ENCODE peak calls at places on chromosome 11, in nine cellular contexts. H is testis, Z is prostate gland, T is tibial nerve, Q is body of pancreas, I is stomach, N is esophagus squamous epithelium, P is transverse colon, K is A549. W is an unnamed sample.
A peak's percentile ranks its signal among the peaks of the same experiment; 100 is the strongest.

GRCh38 chr11:118643142-118643994 is 36.0 kb downstream of the PHLDB1 start:
- DNase-seq in H (no peak), Z (no peak), T (no peak), Q (peak; percentile 73), I (no peak), N (no peak), P (no peak), K (no peak), W (no peak)

GRCh38 chr11:9736365-9736764 is 72.5 kb downstream of the SWAP70 start:
- DNase-seq in H (no peak), Z (no peak), T (no peak), Q (no peak), I (no peak), N (no peak), P (no peak), K (peak; percentile 25), W (no peak)

GRCh38 chr11:43789700-43790443 is 90.8 kb upstream of the ALKBH3 start:
- DNase-seq in H (no peak), Z (no peak), T (no peak), Q (no peak), I (no peak), N (no peak), P (no peak), K (peak; percentile 16), W (no peak)

GRCh38 chr11:8011981-8012444 is 24.9 kb downstream of the EIF3F start:
- DNase-seq in H (no peak), Z (no peak), T (no peak), Q (no peak), I (no peak), N (no peak), P (no peak), K (no peak), W (peak; percentile 87)

GRCh38 chr11:33706546-33706945 is 5.9 kb upstream of the C11orf91 start:
- DNase-seq in H (no peak), Z (no peak), T (no peak), Q (no peak), I (no peak), N (no peak), P (no peak), K (no peak), W (no peak)

GRCh38 chr11:28343304-28344233 is 235.4 kb downstream of the METTL15 start:
- DNase-seq in H (no peak), Z (no peak), T (no peak), Q (no peak), I (peak; percentile 27), N (no peak), P (no peak), K (peak; percentile 85), W (no peak)

GRCh38 chr11:33978376-33978775 is 73.2 kb upstream of the CAPRIN1 start:
- DNase-seq in H (no peak), Z (no peak), T (no peak), Q (no peak), I (no peak), N (no peak), P (no peak), K (no peak), W (no peak)

GRCh38 chr11:8006349-8006977 is 19.3 kb downstream of the EIF3F start:
- DNase-seq in H (peak; percentile 80), Z (peak; percentile 28), T (no peak), Q (peak; percentile 74), I (peak; percentile 46), N (no peak), P (peak; percentile 54), K (peak; percentile 66), W (peak; percentile 82)

GRCh38 chr11:63668396-63668795 is 2.8 kb downstream of the ATL3 start:
- DNase-seq in H (no peak), Z (no peak), T (no peak), Q (no peak), I (no peak), N (no peak), P (no peak), K (no peak), W (no peak)

GRCh38 chr11:117814766-117815261 is 9.7 kb downstream of the FXYD2 start:
- DNase-seq in H (peak; percentile 79), Z (peak; percentile 46), T (peak; percentile 47), Q (peak; percentile 86), I (peak; percentile 81), N (no peak), P (peak; percentile 94), K (peak; percentile 69), W (peak; percentile 96)

GRCh38 chr11:13338437-13339069 is 61.0 kb downstream of the BMAL1 start:
- DNase-seq in H (no peak), Z (no peak), T (no peak), Q (no peak), I (no peak), N (no peak), P (no peak), K (peak; percentile 89), W (no peak)

GRCh38 chr11:13335319-13335718 is 57.7 kb downstream of the BMAL1 start:
- DNase-seq in H (peak; percentile 77), Z (peak; percentile 27), T (peak; percentile 63), Q (peak; percentile 69), I (peak; percentile 71), N (no peak), P (peak; percentile 68), K (peak; percentile 76), W (no peak)

GRCh38 chr11:13336246-13336873 is 58.8 kb downstream of the BMAL1 start:
- DNase-seq in H (peak; percentile 34), Z (no peak), T (no peak), Q (no peak), I (peak; percentile 54), N (no peak), P (no peak), K (peak; percentile 61), W (no peak)

GRCh38 chr11:13339196-13340153 is 61.9 kb downstream of the BMAL1 start:
- DNase-seq in H (no peak), Z (peak; percentile 67), T (no peak), Q (no peak), I (no peak), N (no peak), P (no peak), K (peak; percentile 89), W (no peak)

GRCh38 chr11:13337986-13338436 is 60.4 kb downstream of the BMAL1 start:
- DNase-seq in H (no peak), Z (no peak), T (no peak), Q (no peak), I (no peak), N (no peak), P (no peak), K (peak; percentile 34), W (no peak)
- H3K4me3 ChIP-seq in H (no peak overlapping the region), Z (no peak overlapping the region), T (peak overlapping the region; percentile 30), Q (no peak overlapping the region), I (peak overlapping the region; percentile 27), N (peak overlapping the region; percentile 16), P (no peak overlapping the region), K (peak overlapping the region; percentile 2), W (peak overlapping the region; percentile 46)

DNA sequence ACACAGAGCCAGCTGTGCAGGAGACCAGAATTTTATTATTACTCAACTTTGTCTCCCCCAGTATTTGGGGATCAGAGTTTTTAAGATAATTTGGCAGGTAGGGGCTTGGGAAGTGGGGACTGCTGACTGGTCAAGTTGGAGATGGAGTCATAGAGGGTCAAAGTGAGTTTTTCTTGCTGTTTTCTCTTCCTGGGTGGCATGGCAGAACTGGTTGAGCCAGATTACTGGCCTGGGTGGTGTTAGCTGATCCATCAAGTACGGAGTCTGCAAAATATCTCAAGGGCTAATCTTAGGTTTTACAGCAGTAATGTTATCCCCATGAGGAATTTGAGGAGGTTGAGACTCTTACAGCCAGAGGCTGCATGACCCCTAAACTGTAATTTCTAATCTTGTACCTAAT is 153.5 kb downstream of the OR4C45 start:
- DNase-seq in H (no peak), Z (no peak), T (no peak), Q (no peak), I (no peak), N (no peak), P (no peak), K (no peak), W (no peak)
- TF ChIP-seq POLR2A in H (no peak), Z (no peak), T (no peak), Q (no peak), I (no peak), N (no peak), P (no peak), K (no peak), W (no peak)

DNA sequence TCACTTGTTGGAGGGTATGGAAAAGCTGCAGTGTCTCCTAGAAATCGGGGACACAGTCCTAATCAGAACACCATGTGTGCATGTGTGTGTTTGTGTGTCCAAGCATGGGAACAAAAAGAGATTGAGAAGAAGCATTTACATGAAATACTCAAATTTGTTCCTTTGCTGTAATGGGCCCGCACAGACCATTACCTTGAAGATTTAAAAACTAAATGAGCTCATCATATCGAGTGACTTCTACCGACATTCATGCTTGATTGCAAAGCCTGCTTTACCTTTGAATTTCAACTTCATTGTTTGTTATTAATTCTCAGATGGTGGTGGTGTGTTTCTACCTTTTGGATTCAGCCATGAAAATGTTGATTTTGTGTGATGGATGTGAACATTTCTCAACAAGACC is 106.9 kb downstream of the ZBTB16 start:
- DNase-seq in H (no peak), Z (no peak), T (no peak), Q (no peak), I (no peak), N (no peak), P (no peak), K (no peak), W (no peak)
- H3K4me3 ChIP-seq in H (no peak overlapping the region), Z (no peak overlapping the region), T (no peak overlapping the region), Q (no peak overlapping the region), I (no peak overlapping the region), N (no peak overlapping the region), P (no peak overlapping the region), K (no peak overlapping the region), W (no peak overlapping the region)

DNA sequence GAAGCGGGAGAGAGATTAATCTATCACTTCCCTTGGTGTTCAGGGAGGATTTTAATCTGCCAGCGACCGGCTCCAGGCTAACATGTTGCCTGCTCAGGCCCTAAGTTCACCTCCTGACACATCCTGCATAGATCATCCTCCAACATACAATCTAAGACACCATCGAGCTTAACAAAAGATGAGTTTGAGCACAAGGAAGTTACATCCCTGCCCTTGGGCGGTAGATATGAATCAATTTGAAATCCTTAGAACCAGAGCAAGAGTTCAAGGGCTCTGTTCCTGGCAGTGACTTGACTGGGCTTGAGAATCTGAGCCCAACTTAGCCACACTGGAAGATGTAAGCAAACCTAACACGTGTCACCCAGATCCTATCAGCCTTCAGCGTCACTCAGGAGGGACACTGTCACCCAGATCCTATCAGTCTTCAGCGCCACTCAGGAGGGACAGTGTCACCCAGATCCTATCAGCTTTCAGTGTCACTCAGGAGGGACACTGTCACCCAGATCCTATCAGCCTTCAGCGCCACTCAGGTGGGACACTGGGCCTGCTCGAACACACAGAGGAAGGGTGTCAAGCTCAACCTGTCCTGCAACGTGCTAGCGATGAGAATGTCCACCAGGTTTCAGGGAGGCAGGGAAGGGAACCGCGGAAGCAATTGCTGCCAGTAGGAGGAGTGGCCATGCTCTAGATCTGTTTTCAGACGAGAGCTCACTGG is 32.7 kb upstream of the CTSD start:
- DNase-seq in H (no peak), Z (no peak), T (no peak), Q (no peak), I (no peak), N (no peak), P (no peak), K (no peak), W (no peak)
- TF ChIP-seq POLR2A in H (no peak), Z (no peak), T (no peak), Q (no peak), I (no peak), N (no peak), P (no peak), K (no peak), W (no peak)

W was measured in esophagus muscularis mucosa.